ENCODE peak calls at places on chromosomes 13 and 19, in nine cellular contexts. Q is astrocyte of the hippocampus; L is skeletal muscle cell; C is HFF-Myc; V is stimulated activated CD8-positive, alpha-beta memory T cell treated with anti-CD3 and anti-CD28 coated beads, Interleukin-2, amount 100 ng/mL, for 1 hour; T is stimulated activated CD4-positive, alpha-beta T cell treated with anti-CD3 and anti-CD28 coated beads, Interleukin-15, amount 100 ng/mL, for 24 hours; I is activated CD8-positive, alpha-beta memory T cell treated with anti-CD3 and anti-CD28 coated beads for 48 hours; K is neural progenitor cell; U is iris pigment epithelial cell. F is an unnamed sample.

GRCh38 chr19:15178629-15179308 is 22.0 kb downstream of the NOTCH3 start:
- DNase-seq in T (no peak), U (no peak), C (no peak), I (no peak), L (no peak), Q (no peak), K (no peak), V (no peak), F (no peak)

GRCh38 chr19:58550362-58551122 is 4.4 kb downstream of the CHMP2A start:
- DNase-seq in T (no peak), C (no peak), L (no peak), V (no peak), U (no peak), I (no peak), K (no peak), Q (no peak), F (no peak)

GRCh38 chr13:22061371-22061805 is 390.5 kb downstream of the FGF9 start:
- DNase-seq in L (no peak), T (peak; percentile 67), Q (no peak), K (no peak), C (no peak), V (peak; percentile 13), I (peak; percentile 45), U (no peak), F (no peak)

GRCh38 chr19:4061683-4062575 is 4.8 kb downstream of the ZBTB7A start:
- DNase-seq in I (no peak), Q (no peak), L (no peak), C (no peak), U (no peak), K (no peak), T (no peak), V (no peak), F (no peak)

GRCh38 chr13:41428155-41428554 is 29.2 kb upstream of the RGCC start:
- DNase-seq in L (no peak), T (peak; percentile 49), U (no peak), K (peak; percentile 53), C (no peak), I (no peak), Q (peak; percentile 22), V (peak; percentile 9), F (no peak)

GRCh38 chr19:39342647-39343305 is 555 bp downstream of the SAMD4B start:
- DNase-seq in T (no peak), I (no peak), U (peak; percentile 25), Q (peak; percentile 45), K (peak; percentile 35), V (no peak), C (no peak), L (no peak), F (no peak)

GRCh38 chr13:97468331-97468730 is 34.4 kb downstream of the RAP2A start:
- DNase-seq in I (no peak), U (peak; percentile 58), Q (no peak), T (no peak), L (no peak), V (no peak), C (no peak), K (no peak), F (no peak)

GRCh38 chr13:27131202-27131623 is 40.4 kb downstream of the USP12 start:
- DNase-seq in L (no peak), I (no peak), K (no peak), U (peak; percentile 86), V (peak; percentile 30), T (peak; percentile 81), Q (peak; percentile 41), C (no peak), F (peak; percentile 58)

GRCh38 chr13:55302568-55302967 is 1838.2 kb upstream of the PRR20A start:
- DNase-seq in Q (no peak), C (no peak), I (no peak), K (no peak), L (no peak), T (no peak), U (no peak), V (no peak), F (no peak)

GRCh38 chr13:80037505-80037888 is 303.4 kb downstream of the SPRY2 start:
- DNase-seq in T (no peak), I (no peak), V (no peak), C (peak; percentile 51), Q (peak; percentile 90), L (peak; percentile 83), K (no peak), U (peak; percentile 95), F (no peak)

GRCh38 chr19:39162441-39163043 is 34.2 kb upstream of the NCCRP1 start:
- DNase-seq in Q (no peak), K (no peak), C (no peak), V (no peak), I (no peak), L (no peak), T (no peak), U (no peak), F (no peak)

GRCh38 chr13:89968468-89968867 is 1379.0 kb upstream of the MIR17HG start:
- DNase-seq in K (no peak), Q (no peak), V (no peak), L (no peak), T (no peak), U (no peak), C (no peak), I (no peak), F (no peak)

GRCh38 chr13:20461860-20462532 is 63.7 kb downstream of the CRYL1 start:
- DNase-seq in U (no peak), L (no peak), T (no peak), K (no peak), C (no peak), Q (peak; percentile 74), V (no peak), I (no peak), F (no peak)

GRCh38 chr13:28000567-28000966 is 12.1 kb upstream of the URAD start:
- DNase-seq in K (peak; percentile 23), V (no peak), T (no peak), I (no peak), Q (no peak), C (no peak), U (no peak), L (no peak), F (no peak)

GRCh38 chr19:46296722-46297431 is at the start of gene HIF3A:
- DNase-seq in T (no peak), C (no peak), V (no peak), I (no peak), K (peak; percentile 98), U (peak; percentile 71), Q (peak; percentile 84), L (peak; percentile 55), F (no peak)

GRCh38 chr19:19053508-19054314 is 10.1 kb upstream of the SLC25A42 start:
- DNase-seq in L (no peak), T (peak; percentile 64), I (no peak), Q (peak; percentile 72), V (peak; percentile 29), C (no peak), K (peak; percentile 91), U (peak; percentile 34), F (peak; percentile 31)

GRCh38 chr13:114004416-114005205 is 30.7 kb upstream of the C13orf46 start:
- DNase-seq in K (no peak), I (no peak), U (peak; percentile 92), T (no peak), Q (peak; percentile 35), L (no peak), C (no peak), V (no peak), F (no peak)

GRCh38 chr19:40803857-40804782 is 5.1 kb downstream of the EGLN2 start:
- DNase-seq in C (no peak), K (no peak), T (peak; percentile 63), L (no peak), Q (no peak), I (no peak), U (no peak), V (no peak), F (peak; percentile 71)

GRCh38 chr13:107421028-107421427 is 794.3 kb downstream of the LIG4 start:
- DNase-seq in Q (peak; percentile 14), V (no peak), L (no peak), U (peak; percentile 88), T (no peak), C (no peak), I (no peak), K (no peak), F (no peak)

GRCh38 chr13:95784891-95785290 is 108.0 kb downstream of the DNAJC3 start:
- DNase-seq in C (no peak), I (no peak), L (no peak), V (no peak), K (no peak), T (no peak), U (peak; percentile 78), Q (peak; percentile 67), F (no peak)

GRCh38 chr13:37348916-37349653 is 243.6 kb upstream of the CSNK1A1L start:
- DNase-seq in L (no peak), T (no peak), U (no peak), I (no peak), V (no peak), C (no peak), Q (no peak), K (no peak), F (no peak)

GRCh38 chr19:47369923-47370625 is 21.0 kb downstream of the DHX34 start:
- DNase-seq in T (no peak), C (no peak), I (no peak), V (no peak), U (peak; percentile 90), Q (peak; percentile 68), K (no peak), L (peak; percentile 46), F (no peak)

GRCh38 chr13:106499113-106499512 is 36.3 kb downstream of the EFNB2 start:
- DNase-seq in Q (peak; percentile 67), T (no peak), V (no peak), I (no peak), L (no peak), K (no peak), C (no peak), U (no peak), F (no peak)

GRCh38 chr19:4229179-4229931 is at the start of gene EBI3:
- DNase-seq in T (peak; percentile 78), Q (peak; percentile 76), U (peak; percentile 78), V (no peak), C (no peak), I (peak; percentile 37), K (no peak), L (peak; percentile 26), F (no peak)

GRCh38 chr19:15048128-15048527 is 1.2 kb upstream of the CASP14 start:
- DNase-seq in C (no peak), V (no peak), U (no peak), I (no peak), L (no peak), K (no peak), T (no peak), Q (no peak), F (no peak)

GRCh38 chr19:32253683-32254020 is 91.8 kb upstream of the ZNF507 start:
- DNase-seq in U (no peak), L (no peak), V (no peak), T (no peak), C (no peak), I (no peak), Q (no peak), K (no peak), F (no peak)

GRCh38 chr19:3028305-3029069 is 593 bp downstream of the TLE2 start:
- DNase-seq in U (no peak), K (peak; percentile 24), Q (no peak), C (no peak), L (no peak), V (no peak), I (no peak), T (no peak), F (no peak)

GRCh38 chr13:99224019-99224418 is 23.4 kb downstream of the UBAC2 start:
- DNase-seq in Q (no peak), K (peak; percentile 51), C (no peak), V (no peak), I (no peak), L (no peak), T (no peak), U (no peak), F (no peak)

GRCh38 chr13:31945202-31945978 is 86.2 kb upstream of the FRY start:
- DNase-seq in V (no peak), I (no peak), L (peak; percentile 85), U (peak; percentile 78), Q (peak; percentile 28), K (peak; percentile 41), T (no peak), C (peak; percentile 32), F (no peak)

GRCh38 chr13:111458739-111459138 is 138.3 kb downstream of the TEX29 start:
- DNase-seq in L (no peak), I (no peak), T (no peak), C (no peak), V (no peak), U (no peak), Q (no peak), K (no peak), F (no peak)

GRCh38 chr13:21106089-21106488 is 44.7 kb upstream of the LATS2 start:
- DNase-seq in I (no peak), T (no peak), L (peak; percentile 16), K (no peak), C (peak; percentile 22), V (no peak), U (peak; percentile 73), Q (peak; percentile 78), F (no peak)

F was measured in T-helper 22 cell.